ENCODE peak calls at places on chromosomes 16 and 17, in eight cellular contexts. V, X, G, S, H, C, M and T are unnamed samples.
A peak's percentile ranks its signal among the peaks of the same experiment; 100 is the strongest.

GRCh38 chr16:11916524-11917285 is 949 bp upstream of the GSPT1 start:
- DNase-seq in C (peak; percentile 78), V (peak; percentile 65), H (no peak), X (peak; percentile 61), G (peak; percentile 90), S (peak; percentile 66), M (no peak), T (no peak)

GRCh38 chr17:59756236-59756818 is 48.9 kb downstream of the VMP1 start:
- DNase-seq in C (peak; percentile 69), H (no peak), S (peak; percentile 88), G (peak; percentile 93), M (no peak), V (no peak), X (no peak), T (no peak)

GRCh38 chr17:78252701-78253635 is 21.5 kb downstream of the TMEM235 start:
- DNase-seq in V (no peak), C (no peak), H (no peak), G (no peak), M (no peak), X (no peak), S (no peak), T (no peak)

GRCh38 chr16:3580686-3581085 is 3.5 kb upstream of the NLRC3 start:
- DNase-seq in S (no peak), H (no peak), X (no peak), V (no peak), G (peak; percentile 47), M (no peak), C (no peak), T (no peak)

GRCh38 chr16:14501331-14502255 is 128.5 kb downstream of the PARN start:
- DNase-seq in C (peak; percentile 78), M (peak; percentile 66), S (peak; percentile 88), X (peak; percentile 95), G (peak; percentile 93), V (peak; percentile 67), H (peak; percentile 79), T (no peak)

GRCh38 chr17:80449930-80450576 is 26.4 kb downstream of the NPTX1 start:
- DNase-seq in G (no peak), H (no peak), X (no peak), C (no peak), S (no peak), M (no peak), V (no peak), T (no peak)

GRCh38 chr16:21656795-21657768 is 4.7 kb upstream of the IGSF6 start:
- DNase-seq in M (no peak), G (peak; percentile 39), S (no peak), V (peak; percentile 62), C (peak; percentile 74), H (no peak), X (peak; percentile 52), T (peak; percentile 63)

GRCh38 chr17:82400206-82400605 is 17.9 kb upstream of the HEXD start:
- DNase-seq in S (no peak), V (no peak), C (no peak), G (no peak), M (no peak), X (no peak), H (no peak), T (no peak)

GRCh38 chr16:56505174-56505573 is 14.7 kb downstream of the BBS2 start:
- DNase-seq in G (no peak), V (no peak), S (no peak), X (no peak), M (no peak), H (no peak), C (no peak), T (no peak)

GRCh38 chr17:71936977-71937376 is 183.8 kb upstream of the SOX9 start:
- DNase-seq in C (no peak), H (no peak), S (no peak), X (no peak), V (peak; percentile 42), M (no peak), G (peak; percentile 94), T (no peak)

GRCh38 chr16:57637424-57637823 is 9.0 kb downstream of the ADGRG1 start:
- DNase-seq in M (no peak), H (peak; percentile 76), G (no peak), S (no peak), C (no peak), X (no peak), V (no peak), T (no peak)

GRCh38 chr16:81615833-81616232 is 163.3 kb upstream of the PLCG2 start:
- DNase-seq in S (no peak), H (no peak), G (no peak), V (no peak), M (no peak), X (no peak), C (no peak), T (no peak)

GRCh38 chr16:89577055-89577759 is 1.6 kb downstream of the CPNE7 start:
- DNase-seq in S (no peak), H (no peak), M (no peak), G (no peak), X (no peak), C (no peak), V (no peak), T (no peak)

GRCh38 chr17:10471853-10472252 is 2.5 kb upstream of the MYH4 start:
- DNase-seq in M (no peak), G (peak; percentile 18), X (no peak), V (no peak), C (no peak), S (no peak), H (no peak), T (no peak)

GRCh38 chr17:27878776-27879562 is 14.2 kb downstream of the LYRM9 start:
- DNase-seq in S (no peak), C (no peak), X (no peak), G (no peak), H (peak; percentile 32), V (no peak), M (no peak), T (no peak)

GRCh38 chr17:13741744-13742143 is 140.0 kb upstream of the HS3ST3A1 start:
- DNase-seq in S (no peak), H (no peak), G (no peak), V (no peak), X (no peak), C (no peak), M (no peak), T (no peak)

GRCh38 chr17:2701161-2701995 is 10.2 kb downstream of the CLUH start:
- DNase-seq in V (no peak), H (no peak), C (no peak), G (no peak), M (no peak), S (no peak), X (peak; percentile 28), T (no peak)

DNA sequence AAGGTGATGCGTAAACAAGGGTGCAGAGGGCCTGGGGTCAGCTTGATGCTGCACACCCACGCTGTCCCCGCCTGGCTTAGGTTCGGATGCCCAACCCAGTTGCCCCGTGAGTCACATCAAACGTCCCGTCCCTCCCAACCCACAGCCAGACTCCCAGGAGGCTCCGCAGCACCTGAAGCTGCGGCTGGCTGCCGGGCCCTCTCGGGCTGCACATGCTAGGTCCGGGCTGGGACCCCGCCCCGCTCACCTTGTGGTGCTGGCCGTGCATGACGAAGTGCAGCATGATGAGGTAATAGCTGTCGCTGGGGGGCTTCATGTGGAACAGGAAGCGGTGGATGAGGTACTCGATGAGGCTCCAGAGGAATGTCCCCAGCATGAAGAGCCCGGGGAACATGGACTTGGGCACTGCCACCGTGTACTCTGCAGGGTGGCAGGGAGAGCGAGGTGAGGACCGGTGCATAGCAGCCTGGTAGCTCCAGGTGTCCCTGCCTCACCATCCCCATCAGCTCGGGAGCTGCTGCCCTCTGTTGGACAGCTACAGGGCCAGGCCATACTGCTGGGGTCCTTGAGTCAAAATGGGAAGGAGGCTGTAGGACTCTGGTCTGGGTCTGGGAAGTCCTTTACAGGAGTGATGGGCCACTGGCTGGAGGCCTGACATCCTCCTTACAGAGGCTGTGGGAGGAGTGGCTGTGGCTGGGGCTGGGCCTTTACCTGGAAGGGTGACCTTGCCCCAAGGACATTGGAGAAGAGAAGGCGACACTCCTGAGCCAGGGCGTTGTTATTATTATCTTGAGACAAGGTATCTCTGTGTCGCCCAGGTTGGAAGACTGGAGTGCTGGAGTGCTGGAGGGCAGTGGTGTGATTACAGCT is 18.3 kb upstream of the MLKL start:
- DNase-seq in C (no peak), X (no peak), M (no peak), H (no peak), S (no peak), V (no peak), G (no peak), T (no peak)
- TF ChIP-seq CTCF in C (no peak), X (no peak), M (no peak), H (no peak), S (no peak), V (no peak), G (no peak), T (no peak)

GRCh38 chr17:50541916-50542688 is 4.9 kb upstream of the SPATA20 start:
- DNase-seq in V (peak; percentile 97), H (peak; percentile 88), C (peak; percentile 96), G (peak; percentile 48), S (no peak), X (peak; percentile 87), M (peak; percentile 55), T (peak; percentile 99)
- TF ChIP-seq CTCF in V (peak; percentile 7), H (no peak), C (peak; percentile 28), G (peak; percentile 24), S (no peak), X (peak; percentile 23), M (no peak), T (peak; percentile 16)

DNA sequence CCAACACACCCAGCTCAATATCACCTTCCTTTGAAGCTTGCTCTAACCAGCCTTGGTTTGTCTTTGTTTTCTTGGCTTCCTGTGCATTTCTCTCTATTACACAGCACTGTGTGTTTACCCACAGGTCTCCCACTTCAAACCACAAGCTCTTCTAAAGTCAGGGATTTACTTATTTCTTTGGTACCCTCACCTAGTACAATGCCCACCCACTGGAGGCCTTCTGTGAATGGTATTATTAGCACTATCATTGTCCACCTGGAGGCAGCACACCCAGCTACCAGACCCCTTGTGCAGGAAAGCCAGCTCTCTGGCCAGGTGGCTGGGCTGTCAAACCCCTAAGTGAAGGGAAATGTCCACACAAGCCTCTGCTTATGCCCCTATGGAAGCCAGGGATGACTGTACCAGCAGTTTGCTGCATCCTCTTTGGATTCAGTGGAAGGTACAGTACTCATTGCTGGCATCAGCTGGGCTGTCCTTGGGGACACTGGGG is 9.4 kb upstream of the TOP2A start:
- DNase-seq in G (no peak), X (no peak), V (peak; percentile 45), S (no peak), M (no peak), H (no peak), C (no peak), T (no peak)
- TF ChIP-seq CTCF in G (no peak), X (no peak), V (no peak), S (no peak), M (no peak), H (no peak), C (no peak), T (no peak)

DNA sequence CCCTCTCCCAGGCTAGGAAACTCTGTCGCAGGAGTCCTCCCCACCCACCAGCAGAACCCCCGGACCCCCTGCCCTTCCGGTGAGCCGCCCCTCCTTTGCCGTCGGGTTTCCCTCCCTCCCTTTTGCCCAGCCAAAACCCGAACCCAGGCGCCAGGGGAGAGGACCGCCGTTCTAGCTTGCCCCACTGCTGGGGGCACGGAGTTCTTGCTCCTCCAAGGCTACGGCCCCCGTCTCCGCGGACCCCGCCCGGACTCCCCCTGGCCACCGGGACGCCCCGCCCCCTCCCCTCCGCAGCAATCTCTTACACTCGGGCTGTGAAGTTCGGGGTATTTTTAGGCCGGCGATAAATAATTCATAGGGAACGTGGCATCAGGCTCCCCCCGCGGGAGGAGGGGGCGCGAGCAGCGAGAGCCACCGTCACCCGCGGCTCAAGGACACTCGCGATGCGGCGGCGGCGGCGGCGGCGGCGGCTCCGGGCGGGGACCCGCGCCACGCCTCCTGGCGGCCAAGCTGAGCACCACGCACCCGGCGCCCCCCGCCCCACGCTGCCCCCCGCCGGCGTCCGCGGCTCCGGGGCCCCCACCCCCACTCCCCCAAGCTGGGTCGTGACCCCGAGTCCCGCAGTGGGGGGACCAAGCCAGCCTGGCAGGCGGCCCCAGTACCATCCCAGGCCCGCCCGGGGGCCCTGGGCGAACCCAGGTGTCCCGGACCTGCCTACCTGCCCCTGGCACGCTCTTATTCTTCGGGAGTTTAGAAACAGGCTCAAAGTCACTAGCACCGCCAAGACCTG is at the start of gene GRIN2C:
- DNase-seq in H (no peak), S (no peak), V (no peak), X (peak; percentile 44), G (no peak), C (no peak), M (no peak), T (no peak)
- TF ChIP-seq CTCF in H (peak; percentile 25), S (no peak), V (peak; percentile 36), X (peak; percentile 49), G (no peak), C (peak; percentile 82), M (peak; percentile 14), T (peak; percentile 19)